ENCODE peak calls at places on chromosomes 12 and 14, in ten cellular contexts. I is lung microvascular endothelial cell; N is HTR-8/SVneo; F is caudate nucleus; R is endodermal cell; Q is aorta; V is EL; D is HEK293T; L is Peyer's patch; X is activated CD4-positive, alpha-beta T cell treated with anti-CD3 and anti-CD28 coated beads, Interleukin-2, amount 50 U/mL, for 24 hours. U is an unnamed sample.

GRCh38 chr12:102811125-102811737 is 105.8 kb downstream of the PAH start:
- DNase-seq in I (peak), N (peak), F (no peak), R (peak), Q (no peak), V (peak), D (peak), L (no peak), X (no peak), U (peak)

GRCh38 chr14:91237219-91237618 is 7.3 kb downstream of the GPR68 start:
- DNase-seq in I (peak), N (peak), F (no peak), R (no peak), Q (no peak), V (peak), D (no peak), L (no peak), X (no peak), U (no peak)

GRCh38 chr14:38286481-38286880 is 30.6 kb upstream of the CLEC14A start:
- DNase-seq in I (peak), N (no peak), F (no peak), R (no peak), Q (no peak), V (peak), D (no peak), L (no peak), X (no peak), U (no peak)

GRCh38 chr14:31106768-31107167 is 80.6 kb upstream of the STRN3 start:
- DNase-seq in I (no peak), N (no peak), F (no peak), R (no peak), Q (no peak), V (peak), D (no peak), L (no peak), X (no peak), U (no peak)

GRCh38 chr14:64875350-64875749 is 4.4 kb downstream of the SPTB start:
- DNase-seq in I (no peak), N (no peak), F (no peak), R (no peak), Q (no peak), V (no peak), D (no peak), L (no peak), X (no peak), U (no peak)

GRCh38 chr14:88326352-88327103 is 3.5 kb upstream of the KCNK10 start:
- DNase-seq in I (no peak), N (no peak), F (no peak), R (peak), Q (no peak), V (peak), D (no peak), L (no peak), X (no peak), U (no peak)

GRCh38 chr14:71764701-71765347 is 167.4 kb upstream of the RGS6 start:
- DNase-seq in I (no peak), N (no peak), F (no peak), R (peak), Q (no peak), V (peak), D (no peak), L (no peak), X (no peak), U (no peak)

GRCh38 chr14:38481939-38482678 is 226.2 kb upstream of the CLEC14A start:
- DNase-seq in I (peak), N (no peak), F (no peak), R (peak), Q (no peak), V (peak), D (no peak), L (no peak), X (no peak), U (no peak)

GRCh38 chr12:12582895-12583303 is 20.2 kb upstream of the DUSP16 start:
- DNase-seq in I (no peak), N (peak), F (no peak), R (no peak), Q (no peak), V (peak), D (no peak), L (no peak), X (no peak), U (no peak)

GRCh38 chr12:52338241-52338960 is 17.2 kb upstream of the KRT83 start:
- DNase-seq in I (no peak), N (no peak), F (no peak), R (no peak), Q (peak), V (no peak), D (no peak), L (peak), X (no peak), U (no peak)

GRCh38 chr12:21881950-21882349 is 59.3 kb downstream of the ABCC9 start:
- DNase-seq in I (no peak), N (no peak), F (no peak), R (no peak), Q (no peak), V (no peak), D (no peak), L (no peak), X (no peak), U (no peak)

GRCh38 chr12:42296503-42297109 is 29.3 kb downstream of the ZCRB1 start:
- DNase-seq in I (peak), N (no peak), F (no peak), R (peak), Q (no peak), V (peak), D (peak), L (no peak), X (no peak), U (no peak)

GRCh38 chr14:59358105-59358504 is 107.1 kb downstream of the GPR135 start:
- DNase-seq in I (no peak), N (peak), F (no peak), R (peak), Q (no peak), V (peak), D (no peak), L (no peak), X (no peak), U (peak)

U was measured in HCT116.